ENCODE peak calls at places on chromosomes 7 and 10, in six cellular contexts. N is colonic mucosa; A is Caki2; M is germinal center; F is activated naive CD4-positive, alpha-beta T cell treated with anti-CD3 and anti-CD28 coated beads for 36 hours; K is hepatic stellate cell. O is an unnamed sample.
A peak's percentile ranks its signal among the peaks of the same experiment; 100 is the strongest.

GRCh38 chr10:28965937-28966336 is 288.6 kb downstream of the BAMBI start:
- DNase-seq in N (no peak), M (no peak), F (no peak), K (no peak), A (no peak), O (no peak)

GRCh38 chr7:152597514-152597913 is 78.4 kb downstream of the XRCC2 start:
- DNase-seq in M (no peak), N (no peak), A (no peak), F (no peak), K (no peak), O (no peak)

GRCh38 chr10:11702264-11702663 is 39.9 kb upstream of the ECHDC3 start:
- DNase-seq in N (no peak), F (no peak), A (no peak), K (no peak), M (no peak), O (no peak)

GRCh38 chr10:117684673-117685211 is 142.2 kb downstream of the EMX2 start:
- DNase-seq in K (no peak), N (peak; percentile 25), F (no peak), A (no peak), M (no peak), O (no peak)

GRCh38 chr7:43439631-43440401 is 143.1 kb upstream of the STK17A start:
- DNase-seq in N (peak; percentile 23), A (no peak), F (peak; percentile 72), M (peak; percentile 73), K (peak; percentile 60), O (no peak)

GRCh38 chr10:57694956-57695605 is 572.6 kb downstream of the IPMK start:
- DNase-seq in M (no peak), A (no peak), N (no peak), K (no peak), F (no peak), O (no peak)

GRCh38 chr10:3136336-3136735 is 36.2 kb downstream of the PITRM1 start:
- DNase-seq in A (no peak), K (no peak), N (no peak), M (no peak), F (no peak), O (no peak)

GRCh38 chr10:130215076-130215917 is 79.1 kb downstream of the GLRX3 start:
- DNase-seq in A (no peak), N (no peak), F (no peak), K (no peak), M (no peak), O (no peak)

GRCh38 chr7:22732556-22733126 is 5.6 kb downstream of the IL6 start:
- DNase-seq in A (peak; percentile 46), N (no peak), F (no peak), M (no peak), K (no peak), O (no peak)

GRCh38 chr10:18737841-18738240 is 78.6 kb downstream of the ARL5B start:
- DNase-seq in N (no peak), A (no peak), F (no peak), M (no peak), K (no peak), O (no peak)

GRCh38 chr10:99346247-99346646 is 17.1 kb downstream of the CNNM1 start:
- DNase-seq in N (no peak), A (no peak), M (no peak), K (no peak), F (no peak), O (no peak)

GRCh38 chr7:133059263-133059662 is 22.6 kb downstream of the CHCHD3 start:
- DNase-seq in K (no peak), N (no peak), M (no peak), F (no peak), A (no peak), O (no peak)

GRCh38 chr7:130151591-130152269 is 53.5 kb downstream of the TMEM209 start:
- DNase-seq in M (no peak), K (no peak), N (no peak), A (no peak), F (peak; percentile 28), O (no peak)

GRCh38 chr7:25802473-25802872 is 349.5 kb upstream of the NFE2L3 start:
- DNase-seq in F (no peak), N (no peak), K (no peak), A (no peak), M (no peak), O (no peak)

GRCh38 chr10:130961506-130962239 is 349.8 kb downstream of the TCERG1L start:
- DNase-seq in M (no peak), F (no peak), A (no peak), N (no peak), K (no peak), O (no peak)

GRCh38 chr10:59027975-59028640 is 148.3 kb upstream of the PHYHIPL start:
- DNase-seq in N (no peak), K (peak; percentile 5), F (no peak), M (no peak), A (no peak), O (no peak)

GRCh38 chr7:41256186-41256945 is 446.5 kb downstream of the INHBA start:
- DNase-seq in A (no peak), K (no peak), F (no peak), N (no peak), M (no peak), O (no peak)

GRCh38 chr7:12655161-12655560 is 32.3 kb upstream of the ARL4A start:
- DNase-seq in F (no peak), N (no peak), K (no peak), M (no peak), A (no peak), O (no peak)

GRCh38 chr10:80498833-80499671 is 38.6 kb upstream of the SH2D4B start:
- DNase-seq in K (peak; percentile 93), N (peak; percentile 86), F (peak; percentile 86), A (peak; percentile 91), M (no peak), O (peak; percentile 87)

GRCh38 chr10:107409517-107409916 is 245.0 kb upstream of the SORCS1 start:
- DNase-seq in A (no peak), M (no peak), F (no peak), N (no peak), K (no peak), O (no peak)

GRCh38 chr7:150801946-150802771 is 1.6 kb downstream of the TMEM176A start:
- DNase-seq in K (no peak), M (no peak), N (peak; percentile 50), A (no peak), F (no peak), O (no peak)

GRCh38 chr10:24920907-24921881 is 31.2 kb downstream of the PRTFDC1 start:
- DNase-seq in M (no peak), N (peak; percentile 41), A (peak; percentile 89), K (peak; percentile 67), F (peak; percentile 83), O (no peak)

GRCh38 chr7:55004579-55004978 is 14.2 kb upstream of the EGFR start:
- DNase-seq in M (no peak), F (no peak), N (no peak), K (no peak), A (no peak), O (no peak)

O was measured in prostate gland.